ENCODE peak calls at places on chromosomes 13 and 19, in five cellular contexts. One of them, this sample, is unnamed.

GRCh38 chr13:41494202-41494601 is 36.9 kb downstream of the RGCC start:
- DNase-seq in pancreas: no peak
- DNase-seq in thoracic aorta: no peak
- DNase-seq in breast epithelium: no peak
- DNase-seq in ascending aorta: no peak
- DNase-seq in this sample: no peak

GRCh38 chr13:99642006-99642405 is 140.7 kb downstream of the TM9SF2 start:
- DNase-seq in breast epithelium: no peak
- DNase-seq in thoracic aorta: no peak
- DNase-seq in ascending aorta: no peak
- DNase-seq in pancreas: no peak
- DNase-seq in this sample: no peak

GRCh38 chr13:19794552-19795143 is 11.9 kb upstream of the PSPC1 start:
- DNase-seq in ascending aorta: no peak
- DNase-seq in thoracic aorta: no peak
- DNase-seq in pancreas: no peak
- DNase-seq in breast epithelium: peak; percentile 45
- DNase-seq in this sample: no peak

GRCh38 chr19:45020071-45020470 is 18.8 kb upstream of the CLASRP start:
- DNase-seq in breast epithelium: no peak
- DNase-seq in pancreas: no peak
- DNase-seq in thoracic aorta: no peak
- DNase-seq in ascending aorta: no peak
- DNase-seq in this sample: no peak

GRCh38 chr13:18212873-18213272 is 968.8 kb downstream of the TUBA3C start:
- DNase-seq in breast epithelium: no peak
- DNase-seq in pancreas: no peak
- DNase-seq in thoracic aorta: peak; percentile 77
- DNase-seq in ascending aorta: no peak
- DNase-seq in this sample: no peak

GRCh38 chr13:40169476-40169875 is 497.0 kb downstream of the FOXO1 start:
- DNase-seq in breast epithelium: no peak
- DNase-seq in pancreas: no peak
- DNase-seq in thoracic aorta: no peak
- DNase-seq in ascending aorta: no peak
- DNase-seq in this sample: no peak

GRCh38 chr13:76523740-76524382 is 362.3 kb downstream of the KCTD12 start:
- DNase-seq in ascending aorta: no peak
- DNase-seq in breast epithelium: no peak
- DNase-seq in pancreas: no peak
- DNase-seq in thoracic aorta: no peak
- DNase-seq in this sample: no peak

GRCh38 chr19:39587496-39587895 is 14.8 kb upstream of the LGALS13 start:
- DNase-seq in breast epithelium: no peak
- DNase-seq in pancreas: no peak
- DNase-seq in thoracic aorta: no peak
- DNase-seq in ascending aorta: no peak
- DNase-seq in this sample: no peak

GRCh38 chr13:60143775-60144174 is 20.0 kb downstream of the DIAPH3 start:
- DNase-seq in breast epithelium: no peak
- DNase-seq in thoracic aorta: no peak
- DNase-seq in ascending aorta: no peak
- DNase-seq in pancreas: no peak
- DNase-seq in this sample: no peak

GRCh38 chr19:2974342-2974932 is 2.9 kb upstream of the TLE6 start:
- DNase-seq in pancreas: no peak
- DNase-seq in ascending aorta: no peak
- DNase-seq in breast epithelium: peak; percentile 60
- DNase-seq in thoracic aorta: no peak
- DNase-seq in this sample: no peak

GRCh38 chr13:77016241-77016812 is 10.6 kb downstream of the FBXL3 start:
- DNase-seq in pancreas: no peak
- DNase-seq in ascending aorta: no peak
- DNase-seq in breast epithelium: no peak
- DNase-seq in thoracic aorta: no peak
- DNase-seq in this sample: no peak

GRCh38 chr13:35165205-35165604 is 223.1 kb downstream of the NBEA start:
- DNase-seq in ascending aorta: no peak
- DNase-seq in thoracic aorta: no peak
- DNase-seq in pancreas: no peak
- DNase-seq in breast epithelium: no peak
- DNase-seq in this sample: no peak

GRCh38 chr13:65990684-65991083 is 1239.5 kb downstream of the PCDH9 start:
- DNase-seq in pancreas: no peak
- DNase-seq in ascending aorta: no peak
- DNase-seq in breast epithelium: no peak
- DNase-seq in thoracic aorta: no peak
- DNase-seq in this sample: no peak

GRCh38 chr13:98443329-98443728 is 133.6 kb downstream of the STK24 start:
- DNase-seq in ascending aorta: no peak
- DNase-seq in thoracic aorta: no peak
- DNase-seq in pancreas: no peak
- DNase-seq in breast epithelium: no peak
- DNase-seq in this sample: no peak

GRCh38 chr13:50400930-50401553 is 385.8 kb downstream of the KCNRG start:
- DNase-seq in ascending aorta: no peak
- DNase-seq in pancreas: no peak
- DNase-seq in breast epithelium: no peak
- DNase-seq in thoracic aorta: no peak
- DNase-seq in this sample: no peak

GRCh38 chr13:74250738-74251190 is 116.6 kb upstream of the KLF12 start:
- DNase-seq in pancreas: no peak
- DNase-seq in thoracic aorta: no peak
- DNase-seq in breast epithelium: no peak
- DNase-seq in ascending aorta: no peak
- DNase-seq in this sample: no peak

GRCh38 chr19:14019100-14019499 is 8.8 kb upstream of the RLN3 start:
- DNase-seq in thoracic aorta: no peak
- DNase-seq in breast epithelium: no peak
- DNase-seq in pancreas: no peak
- DNase-seq in ascending aorta: no peak
- DNase-seq in this sample: no peak

GRCh38 chr13:104943331-104943730 is 1592.1 kb downstream of the EFNB2 start:
- DNase-seq in pancreas: no peak
- DNase-seq in thoracic aorta: no peak
- DNase-seq in breast epithelium: no peak
- DNase-seq in ascending aorta: no peak
- DNase-seq in this sample: no peak

GRCh38 chr19:48630289-48631036 is 6.7 kb downstream of the DBP start:
- DNase-seq in ascending aorta: peak; percentile 51
- DNase-seq in pancreas: peak; percentile 66
- DNase-seq in breast epithelium: no peak
- DNase-seq in thoracic aorta: no peak
- DNase-seq in this sample: no peak

GRCh38 chr19:49157445-49158224 is at the start of gene TRPM4:
- DNase-seq in pancreas: peak; percentile 96
- DNase-seq in thoracic aorta: peak; percentile 63
- DNase-seq in ascending aorta: peak; percentile 68
- DNase-seq in breast epithelium: peak; percentile 86
- DNase-seq in this sample: peak; percentile 93

GRCh38 chr19:55146648-55147218 is 2.3 kb downstream of the TNNT1 start:
- DNase-seq in breast epithelium: no peak
- DNase-seq in pancreas: no peak
- DNase-seq in ascending aorta: no peak
- DNase-seq in thoracic aorta: no peak
- DNase-seq in this sample: peak; percentile 88

GRCh38 chr19:34109596-34109995 is 62.7 kb upstream of the LSM14A start:
- DNase-seq in pancreas: no peak
- DNase-seq in thoracic aorta: no peak
- DNase-seq in ascending aorta: no peak
- DNase-seq in breast epithelium: no peak
- DNase-seq in this sample: no peak

GRCh38 chr19:35963514-35963913 is 27.3 kb downstream of the LRFN3 start:
- DNase-seq in breast epithelium: no peak
- DNase-seq in ascending aorta: no peak
- DNase-seq in thoracic aorta: no peak
- DNase-seq in pancreas: peak; percentile 67
- DNase-seq in this sample: no peak

GRCh38 chr19:18057557-18057956 is 29.2 kb downstream of the IL12RB1 start:
- DNase-seq in ascending aorta: no peak
- DNase-seq in thoracic aorta: no peak
- DNase-seq in pancreas: no peak
- DNase-seq in breast epithelium: no peak
- DNase-seq in this sample: no peak

GRCh38 chr19:5997371-5997770 is 19.4 kb upstream of the RANBP3 start:
- DNase-seq in breast epithelium: no peak
- DNase-seq in thoracic aorta: no peak
- DNase-seq in ascending aorta: no peak
- DNase-seq in pancreas: no peak
- DNase-seq in this sample: no peak

GRCh38 chr13:86684402-86684801 is 885.2 kb upstream of the SLITRK6 start:
- DNase-seq in breast epithelium: no peak
- DNase-seq in ascending aorta: no peak
- DNase-seq in pancreas: no peak
- DNase-seq in thoracic aorta: no peak
- DNase-seq in this sample: no peak

GRCh38 chr19:6807291-6807690 is 34.8 kb downstream of the VAV1 start:
- DNase-seq in ascending aorta: no peak
- DNase-seq in pancreas: no peak
- DNase-seq in thoracic aorta: no peak
- DNase-seq in breast epithelium: no peak
- DNase-seq in this sample: no peak

GRCh38 chr19:16782719-16783118 is 46.5 kb upstream of the SIN3B start:
- DNase-seq in ascending aorta: no peak
- DNase-seq in pancreas: no peak
- DNase-seq in thoracic aorta: no peak
- DNase-seq in breast epithelium: no peak
- DNase-seq in this sample: no peak

GRCh38 chr13:101649490-101650126 is 197.1 kb downstream of the ITGBL1 start:
- DNase-seq in pancreas: no peak
- DNase-seq in thoracic aorta: no peak
- DNase-seq in ascending aorta: no peak
- DNase-seq in breast epithelium: no peak
- DNase-seq in this sample: no peak

GRCh38 chr19:45428385-45429231 is 4.9 kb upstream of the ERCC1 start:
- DNase-seq in pancreas: peak; percentile 72
- DNase-seq in breast epithelium: no peak
- DNase-seq in ascending aorta: no peak
- DNase-seq in thoracic aorta: no peak
- DNase-seq in this sample: no peak

GRCh38 chr19:56273563-56274117 is 1.1 kb downstream of the EDDM13 start:
- DNase-seq in ascending aorta: no peak
- DNase-seq in pancreas: no peak
- DNase-seq in breast epithelium: no peak
- DNase-seq in thoracic aorta: no peak
- DNase-seq in this sample: no peak

GRCh38 chr19:47000373-47000772 is 19.3 kb upstream of the NPAS1 start:
- DNase-seq in breast epithelium: no peak
- DNase-seq in pancreas: no peak
- DNase-seq in ascending aorta: no peak
- DNase-seq in thoracic aorta: no peak
- DNase-seq in this sample: no peak

GRCh38 chr13:29435125-29435911 is 160.2 kb downstream of the SLC7A1 start:
- DNase-seq in ascending aorta: no peak
- DNase-seq in breast epithelium: no peak
- DNase-seq in pancreas: no peak
- DNase-seq in thoracic aorta: no peak
- DNase-seq in this sample: no peak

GRCh38 chr19:9711815-9712214 is 36.9 kb upstream of the ZNF562 start:
- DNase-seq in pancreas: no peak
- DNase-seq in thoracic aorta: no peak
- DNase-seq in breast epithelium: no peak
- DNase-seq in ascending aorta: no peak
- DNase-seq in this sample: no peak

GRCh38 chr13:114012141-114012540 is 38.3 kb upstream of the C13orf46 start:
- DNase-seq in thoracic aorta: no peak
- DNase-seq in pancreas: no peak
- DNase-seq in ascending aorta: no peak
- DNase-seq in breast epithelium: no peak
- DNase-seq in this sample: no peak

GRCh38 chr13:27991881-27992280 is 3.4 kb upstream of the URAD start:
- DNase-seq in ascending aorta: no peak
- DNase-seq in breast epithelium: no peak
- DNase-seq in thoracic aorta: no peak
- DNase-seq in pancreas: no peak
- DNase-seq in this sample: no peak

GRCh38 chr19:48741222-48741999 is 1.0 kb upstream of the RASIP1 start:
- DNase-seq in pancreas: peak; percentile 88
- DNase-seq in ascending aorta: no peak
- DNase-seq in thoracic aorta: no peak
- DNase-seq in breast epithelium: no peak
- DNase-seq in this sample: no peak

GRCh38 chr19:49042177-49042576 is 1.5 kb upstream of the CGB5 start:
- DNase-seq in pancreas: no peak
- DNase-seq in thoracic aorta: no peak
- DNase-seq in ascending aorta: no peak
- DNase-seq in breast epithelium: no peak
- DNase-seq in this sample: no peak

GRCh38 chr19:12244370-12244769 is 50.3 kb downstream of the ZNF44 start:
- DNase-seq in thoracic aorta: no peak
- DNase-seq in breast epithelium: no peak
- DNase-seq in pancreas: no peak
- DNase-seq in ascending aorta: no peak
- DNase-seq in this sample: no peak

GRCh38 chr19:19139876-19140229 is 1.6 kb upstream of the TMEM161A start:
- DNase-seq in breast epithelium: no peak
- DNase-seq in thoracic aorta: no peak
- DNase-seq in ascending aorta: no peak
- DNase-seq in pancreas: no peak
- DNase-seq in this sample: no peak
- TF ChIP-seq CTCF in breast epithelium: no peak
- TF ChIP-seq CTCF in thoracic aorta: no peak
- TF ChIP-seq CTCF in ascending aorta: no peak
- TF ChIP-seq CTCF in pancreas: no peak
- TF ChIP-seq CTCF in this sample: no peak

DNA sequence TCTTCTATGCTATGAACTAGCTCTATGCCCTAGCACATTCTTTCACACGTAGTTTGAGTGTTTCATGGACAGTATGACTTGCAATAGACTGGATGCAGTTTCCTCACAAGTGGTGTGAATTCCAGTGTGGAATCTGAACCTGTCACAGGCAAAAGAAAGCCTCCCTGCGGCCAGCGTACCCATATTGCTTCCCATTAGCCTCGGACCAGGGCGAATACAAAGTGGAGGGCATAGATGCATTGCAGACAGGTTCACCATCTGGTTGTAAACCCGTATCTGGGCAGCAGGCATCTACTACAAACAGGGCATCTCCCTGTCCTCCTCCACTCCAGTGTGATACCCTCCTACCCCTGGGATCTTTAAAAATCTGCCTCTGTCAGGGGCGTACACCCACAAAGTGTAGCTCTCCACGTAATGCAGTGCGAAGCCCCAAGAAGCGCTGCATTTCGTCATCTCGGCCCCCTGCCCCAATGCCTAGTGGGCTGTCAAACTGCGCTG is 1.4 kb upstream of the CIC start:
- DNase-seq in pancreas: no peak
- DNase-seq in breast epithelium: peak; percentile 36
- DNase-seq in ascending aorta: no peak
- DNase-seq in thoracic aorta: no peak
- DNase-seq in this sample: no peak
- TF ChIP-seq CTCF in pancreas: no peak
- TF ChIP-seq CTCF in breast epithelium: peak; percentile 30
- TF ChIP-seq CTCF in ascending aorta: no peak
- TF ChIP-seq CTCF in thoracic aorta: no peak
- TF ChIP-seq CTCF in this sample: no peak

GRCh38 chr13:52707375-52707774 is 32.2 kb downstream of the CNMD start:
- DNase-seq in pancreas: no peak
- DNase-seq in ascending aorta: no peak
- DNase-seq in thoracic aorta: no peak
- DNase-seq in breast epithelium: no peak
- DNase-seq in this sample: no peak
- TF ChIP-seq CTCF in pancreas: no peak
- TF ChIP-seq CTCF in ascending aorta: no peak
- TF ChIP-seq CTCF in thoracic aorta: no peak
- TF ChIP-seq CTCF in breast epithelium: no peak
- TF ChIP-seq CTCF in this sample: no peak

GRCh38 chr13:21242236-21242635 is 65.8 kb downstream of the MRPL57 start:
- DNase-seq in thoracic aorta: no peak
- DNase-seq in breast epithelium: no peak
- DNase-seq in ascending aorta: no peak
- DNase-seq in pancreas: no peak
- DNase-seq in this sample: no peak
- TF ChIP-seq CTCF in thoracic aorta: no peak
- TF ChIP-seq CTCF in breast epithelium: no peak
- TF ChIP-seq CTCF in ascending aorta: no peak
- TF ChIP-seq CTCF in pancreas: no peak
- TF ChIP-seq CTCF in this sample: peak; percentile 11